ENCODE peak calls at places on chromosomes 13 and 19, in five cellular contexts. V is pancreas, O is upper lobe of left lung, Q is thoracic aorta, K is Peyer's patch. A is an unnamed sample. For H3K9me3, the result is how much of the 10 kb centered on the place peaks cover.

GRCh38 chr13:114007566-114007965 is 33.7 kb upstream of the C13orf46 start:
- DNase-seq in V (no peak), O (no peak), Q (peak), K (no peak), A (no peak)

GRCh38 chr19:28940751-28941500 is 272.0 kb downstream of the UQCRFS1 start:
- DNase-seq in V (no peak), O (no peak), Q (no peak), K (no peak), A (no peak)

GRCh38 chr13:66558511-66558910 is 671.6 kb downstream of the PCDH9 start:
- DNase-seq in V (no peak), O (no peak), Q (no peak), K (no peak), A (no peak)

GRCh38 chr19:55277494-55277893 is 2.4 kb downstream of the HSPBP1 start:
- DNase-seq in V (no peak), O (no peak), Q (no peak), K (no peak), A (no peak)

GRCh38 chr19:29806098-29806866 is 5.5 kb upstream of the CCNE1 start:
- DNase-seq in V (no peak), O (no peak), Q (no peak), K (no peak), A (no peak)

GRCh38 chr13:38662362-38662761 is 24.5 kb upstream of the FREM2 start:
- DNase-seq in V (no peak), O (no peak), Q (no peak), K (no peak), A (no peak)

GRCh38 chr19:18063463-18063862 is 23.3 kb downstream of the IL12RB1 start:
- DNase-seq in V (no peak), O (no peak), Q (no peak), K (no peak), A (no peak)

GRCh38 chr13:30872685-30873443 is 33.2 kb upstream of the MEDAG start:
- DNase-seq in V (no peak), O (peak), Q (no peak), K (no peak), A (no peak)

GRCh38 chr19:41413947-41414346 is 13.2 kb downstream of the B3GNT8 start:
- DNase-seq in V (no peak), O (peak), Q (no peak), K (no peak), A (no peak)

GRCh38 chr13:21453352-21454089 is 5.6 kb downstream of the ZDHHC20 start:
- DNase-seq in V (no peak), O (no peak), Q (no peak), K (no peak), A (no peak)

DNA sequence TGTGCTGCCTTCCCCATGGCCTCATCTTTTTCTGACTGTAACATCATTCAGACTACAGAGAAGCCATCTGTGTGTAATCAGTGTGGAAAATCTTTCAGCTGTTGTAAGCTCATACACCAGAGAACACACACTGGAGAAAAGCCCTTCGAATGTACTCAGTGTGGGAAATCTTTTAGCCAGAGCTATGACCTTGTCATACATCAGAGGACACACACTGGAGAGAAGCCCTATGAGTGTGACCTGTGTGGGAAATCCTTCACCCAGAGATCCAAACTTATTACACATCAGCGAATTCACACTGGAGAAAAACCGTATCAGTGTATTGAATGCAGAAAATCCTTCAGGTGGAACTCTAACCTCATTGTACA is 17.2 kb upstream of the ZNF8 start:
- DNase-seq in V (no peak), O (no peak), Q (no peak), K (no peak), A (no peak)
- H3K9me3 ChIP-seq in V (under half), O (half or more), Q (half or more), K (half or more), A (half or more)

GRCh38 chr19:56838680-56838929 is 1.9 kb downstream of the PEG3 start:
- DNase-seq in V (no peak), O (peak), Q (no peak), K (no peak), A (no peak)
- H3K9me3 ChIP-seq in V (under half), O (under half), Q (under half), K (under half), A (half or more)

DNA sequence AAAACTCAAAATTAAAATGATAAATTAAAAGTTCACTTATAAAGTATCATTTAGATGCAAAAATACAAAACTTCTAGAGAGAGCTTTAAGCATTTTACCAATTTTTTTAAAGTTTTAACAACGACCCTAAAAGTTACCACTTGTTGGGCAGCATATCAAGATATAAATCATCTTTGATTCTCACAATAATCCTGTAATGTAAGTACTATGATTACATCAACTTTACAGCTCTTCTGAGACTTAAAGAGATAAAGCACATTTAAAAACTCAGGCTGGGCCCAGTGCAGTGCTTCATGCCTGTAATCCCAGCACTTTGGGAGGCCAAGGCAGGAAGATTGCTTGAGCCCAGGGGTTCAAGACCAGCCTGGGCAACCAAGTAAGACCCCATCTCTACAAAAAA is 202.7 kb upstream of the GPC6 start:
- DNase-seq in V (no peak), O (no peak), Q (no peak), K (no peak), A (no peak)
- H3K9me3 ChIP-seq in V (under half), O (under half), Q (under half), K (under half), A (under half)

GRCh38 chr19:56710437-56710836 is 38.9 kb upstream of the ZNF835 start:
- DNase-seq in V (no peak), O (no peak), Q (no peak), K (no peak), A (no peak)

GRCh38 chr19:56707821-56708220 is 36.3 kb upstream of the ZNF835 start:
- DNase-seq in V (no peak), O (no peak), Q (no peak), K (no peak), A (no peak)

GRCh38 chr19:56718231-56718630 is 46.7 kb upstream of the ZNF835 start:
- DNase-seq in V (no peak), O (no peak), Q (no peak), K (no peak), A (no peak)

DNA sequence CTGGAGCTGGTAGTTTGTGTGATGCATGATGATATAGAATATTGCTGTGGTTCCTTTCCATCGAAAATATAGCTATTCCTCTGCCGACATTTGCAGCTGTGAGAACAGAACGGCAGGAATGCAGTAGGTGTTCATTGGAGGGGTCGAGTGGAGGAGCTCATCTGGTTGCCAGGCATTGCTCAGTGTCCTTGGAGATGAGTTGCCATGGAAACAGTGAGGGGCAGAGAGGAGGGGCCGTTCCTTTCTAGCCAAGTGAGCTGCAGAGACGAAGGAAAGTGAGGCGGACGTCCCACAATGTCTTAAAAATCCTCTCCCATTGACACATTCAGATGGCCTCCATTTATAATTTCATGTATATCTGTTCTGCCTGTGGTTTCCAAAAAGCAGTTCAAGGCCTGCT is 41.1 kb upstream of the ZNF835 start:
- DNase-seq in V (no peak), O (no peak), Q (no peak), K (no peak), A (no peak)
- H3K9me3 ChIP-seq in V (under half), O (under half), Q (under half), K (under half), A (under half)

GRCh38 chr19:23382955-23383354 is 12.3 kb downstream of the ZNF91 start:
- DNase-seq in V (no peak), O (no peak), Q (no peak), K (no peak), A (no peak)
- H3K9me3 ChIP-seq in V (under half), O (half or more), Q (half or more), K (half or more), A (half or more)

GRCh38 chr19:51639916-51640315 is 6.7 kb downstream of the SIGLEC14 start:
- DNase-seq in V (no peak), O (no peak), Q (no peak), K (no peak), A (no peak)
- H3K9me3 ChIP-seq in V (under half), O (under half), Q (under half), K (under half), A (under half)

DNA sequence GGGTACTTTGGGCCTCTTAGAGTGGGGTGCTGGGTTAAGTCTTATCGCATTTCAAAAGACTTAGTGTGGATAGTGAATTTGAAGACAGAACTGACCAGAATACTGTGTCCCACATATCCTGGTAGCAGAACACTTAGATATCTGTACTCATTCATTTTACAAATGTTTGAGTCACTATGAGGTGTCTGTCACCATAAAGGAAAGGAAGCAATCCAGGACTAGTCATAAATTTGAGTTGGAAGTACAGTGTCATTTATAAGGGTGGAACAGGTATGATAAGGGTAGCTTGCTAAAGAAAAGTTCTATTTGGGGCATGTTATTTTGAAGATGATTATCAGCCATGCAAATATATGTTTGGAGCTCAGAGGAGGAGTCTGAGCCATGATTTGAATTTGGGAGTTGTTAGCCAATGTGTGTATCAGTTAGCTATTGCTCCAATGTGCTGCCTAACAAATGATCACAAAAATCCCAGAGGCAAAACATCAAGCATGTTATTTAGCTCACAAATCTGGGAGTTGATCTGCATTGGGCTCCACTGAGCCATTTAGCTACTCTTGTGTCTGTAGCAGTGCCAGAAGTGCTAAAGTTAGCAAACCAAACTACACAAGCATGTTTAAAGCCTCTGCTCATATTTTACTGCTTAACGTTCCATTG is 20.3 kb downstream of the ZNF699 start:
- DNase-seq in V (no peak), O (no peak), Q (no peak), K (no peak), A (no peak)
- H3K9me3 ChIP-seq in V (under half), O (half or more), Q (half or more), K (half or more), A (half or more)

A was measured in CD4-positive, alpha-beta T cell.